ENCODE peak calls at places on chromosomes 11 and 22, in eight cellular contexts. One of them, this sample, is unnamed.
A peak's percentile ranks its signal among the peaks of the same experiment; 100 is the strongest.

GRCh38 chr22:39234157-39234793 is 10.5 kb downstream of the PDGFB start:
- DNase-seq in anterior cingulate cortex: no peak
- DNase-seq in cardiac fibroblast: peak; percentile 72
- DNase-seq in HT-29: no peak
- DNase-seq in left lobe of liver: no peak
- DNase-seq in NCI-H187: no peak
- DNase-seq in AG08396: peak; percentile 65
- DNase-seq in OCI-M1: no peak
- DNase-seq in this sample: no peak

GRCh38 chr11:123251656-123252344 is 56.8 kb upstream of the CLMP start:
- DNase-seq in HT-29: no peak
- DNase-seq in AG08396: peak; percentile 33
- DNase-seq in cardiac fibroblast: peak; percentile 60
- DNase-seq in left lobe of liver: peak; percentile 46
- DNase-seq in NCI-H187: no peak
- DNase-seq in anterior cingulate cortex: no peak
- DNase-seq in OCI-M1: no peak
- DNase-seq in this sample: no peak

GRCh38 chr22:35540600-35541253 is at the start of gene RASD2:
- DNase-seq in cardiac fibroblast: no peak
- DNase-seq in AG08396: peak; percentile 48
- DNase-seq in HT-29: no peak
- DNase-seq in OCI-M1: peak; percentile 24
- DNase-seq in NCI-H187: no peak
- DNase-seq in anterior cingulate cortex: no peak
- DNase-seq in left lobe of liver: no peak
- DNase-seq in this sample: no peak

GRCh38 chr11:67601098-67601497 is 5.6 kb upstream of the NDUFV1 start:
- DNase-seq in left lobe of liver: no peak
- DNase-seq in OCI-M1: no peak
- DNase-seq in NCI-H187: no peak
- DNase-seq in HT-29: no peak
- DNase-seq in anterior cingulate cortex: no peak
- DNase-seq in cardiac fibroblast: no peak
- DNase-seq in AG08396: no peak
- DNase-seq in this sample: no peak

GRCh38 chr22:20243545-20244249 is 24.4 kb downstream of the RTN4R start:
- DNase-seq in HT-29: peak; percentile 74
- DNase-seq in left lobe of liver: peak; percentile 74
- DNase-seq in AG08396: peak; percentile 89
- DNase-seq in cardiac fibroblast: peak; percentile 80
- DNase-seq in OCI-M1: peak; percentile 47
- DNase-seq in NCI-H187: peak; percentile 13
- DNase-seq in anterior cingulate cortex: peak; percentile 16
- DNase-seq in this sample: peak; percentile 67

GRCh38 chr11:61966673-61967176 is 709 bp downstream of the FTH1 start:
- DNase-seq in anterior cingulate cortex: no peak
- DNase-seq in OCI-M1: peak; percentile 84
- DNase-seq in NCI-H187: no peak
- DNase-seq in cardiac fibroblast: peak; percentile 39
- DNase-seq in AG08396: no peak
- DNase-seq in HT-29: peak; percentile 56
- DNase-seq in left lobe of liver: no peak
- DNase-seq in this sample: no peak

GRCh38 chr22:35543702-35544101 is 3.1 kb downstream of the RASD2 start:
- DNase-seq in cardiac fibroblast: no peak
- DNase-seq in HT-29: no peak
- DNase-seq in anterior cingulate cortex: no peak
- DNase-seq in OCI-M1: no peak
- DNase-seq in NCI-H187: no peak
- DNase-seq in AG08396: no peak
- DNase-seq in left lobe of liver: no peak
- DNase-seq in this sample: no peak

GRCh38 chr22:37559901-37560681 is at the start of gene CDC42EP1:
- DNase-seq in OCI-M1: no peak
- DNase-seq in NCI-H187: no peak
- DNase-seq in HT-29: no peak
- DNase-seq in cardiac fibroblast: peak; percentile 57
- DNase-seq in AG08396: peak; percentile 86
- DNase-seq in anterior cingulate cortex: peak; percentile 81
- DNase-seq in left lobe of liver: peak; percentile 78
- DNase-seq in this sample: no peak

GRCh38 chr11:69958308-69958707 is 119.8 kb upstream of the ANO1 start:
- DNase-seq in anterior cingulate cortex: no peak
- DNase-seq in AG08396: no peak
- DNase-seq in left lobe of liver: no peak
- DNase-seq in HT-29: no peak
- DNase-seq in OCI-M1: peak; percentile 58
- DNase-seq in cardiac fibroblast: no peak
- DNase-seq in NCI-H187: no peak
- DNase-seq in this sample: no peak

GRCh38 chr11:34281256-34281655 is 76.6 kb downstream of the ABTB2 start:
- DNase-seq in AG08396: no peak
- DNase-seq in OCI-M1: no peak
- DNase-seq in cardiac fibroblast: peak; percentile 19
- DNase-seq in left lobe of liver: no peak
- DNase-seq in anterior cingulate cortex: no peak
- DNase-seq in HT-29: no peak
- DNase-seq in NCI-H187: no peak
- DNase-seq in this sample: no peak

GRCh38 chr11:77088236-77089003 is 14.2 kb upstream of the OMP start:
- DNase-seq in OCI-M1: no peak
- DNase-seq in cardiac fibroblast: no peak
- DNase-seq in NCI-H187: no peak
- DNase-seq in AG08396: no peak
- DNase-seq in left lobe of liver: no peak
- DNase-seq in anterior cingulate cortex: no peak
- DNase-seq in HT-29: peak; percentile 95
- DNase-seq in this sample: no peak

GRCh38 chr22:39209756-39210155 is 35.0 kb downstream of the PDGFB start:
- DNase-seq in left lobe of liver: no peak
- DNase-seq in AG08396: no peak
- DNase-seq in NCI-H187: no peak
- DNase-seq in HT-29: no peak
- DNase-seq in anterior cingulate cortex: no peak
- DNase-seq in cardiac fibroblast: no peak
- DNase-seq in OCI-M1: no peak
- DNase-seq in this sample: no peak

GRCh38 chr11:65791719-65792213 is 4.9 kb downstream of the OVOL1 start:
- DNase-seq in NCI-H187: no peak
- DNase-seq in AG08396: no peak
- DNase-seq in OCI-M1: no peak
- DNase-seq in cardiac fibroblast: no peak
- DNase-seq in HT-29: peak; percentile 91
- DNase-seq in left lobe of liver: no peak
- DNase-seq in anterior cingulate cortex: no peak
- DNase-seq in this sample: no peak

GRCh38 chr22:40482391-40482790 is 112.0 kb downstream of the SGSM3 start:
- DNase-seq in AG08396: no peak
- DNase-seq in HT-29: peak; percentile 22
- DNase-seq in NCI-H187: no peak
- DNase-seq in anterior cingulate cortex: no peak
- DNase-seq in cardiac fibroblast: no peak
- DNase-seq in left lobe of liver: no peak
- DNase-seq in OCI-M1: no peak
- DNase-seq in this sample: no peak

GRCh38 chr11:3231550-3231850 is 717 bp downstream of the MRGPRE start:
- DNase-seq in HT-29: no peak
- DNase-seq in anterior cingulate cortex: no peak
- DNase-seq in AG08396: no peak
- DNase-seq in OCI-M1: no peak
- DNase-seq in left lobe of liver: no peak
- DNase-seq in cardiac fibroblast: no peak
- DNase-seq in NCI-H187: no peak
- DNase-seq in this sample: no peak

GRCh38 chr11:26187639-26188038 is 144.3 kb upstream of the ANO3 start:
- DNase-seq in AG08396: peak; percentile 47
- DNase-seq in anterior cingulate cortex: no peak
- DNase-seq in NCI-H187: no peak
- DNase-seq in cardiac fibroblast: peak; percentile 94
- DNase-seq in HT-29: peak; percentile 52
- DNase-seq in OCI-M1: no peak
- DNase-seq in left lobe of liver: peak; percentile 56
- DNase-seq in this sample: no peak

GRCh38 chr22:31086703-31087330 is 5.7 kb downstream of the SMTN start:
- DNase-seq in OCI-M1: peak; percentile 10
- DNase-seq in NCI-H187: no peak
- DNase-seq in left lobe of liver: peak; percentile 40
- DNase-seq in cardiac fibroblast: no peak
- DNase-seq in AG08396: peak; percentile 2
- DNase-seq in anterior cingulate cortex: no peak
- DNase-seq in HT-29: no peak
- DNase-seq in this sample: no peak

GRCh38 chr11:8826145-8826786 is 84.7 kb upstream of the AKIP1 start:
- DNase-seq in left lobe of liver: peak; percentile 4
- DNase-seq in NCI-H187: no peak
- DNase-seq in anterior cingulate cortex: no peak
- DNase-seq in OCI-M1: no peak
- DNase-seq in HT-29: no peak
- DNase-seq in cardiac fibroblast: peak; percentile 79
- DNase-seq in AG08396: peak; percentile 47
- DNase-seq in this sample: no peak

This sample was measured in NCI-H1436 treated with DMSO at 0.1 percent for 48 hours.